ENCODE peak calls at places on chromosomes 4 and X, in six cellular contexts. C is transverse colon, W is sigmoid colon, T is tibial nerve, D is left ventricle myocardium inferior, K is testis. M is an unnamed sample.

GRCh38 chr4:69910016-69910782 is 20.7 kb upstream of the CSN1S1 start:
- DNase-seq in W (no peak), D (no peak), K (no peak), C (no peak), T (no peak), M (no peak)

GRCh38 chr4:127501103-127501502 is 131.7 kb upstream of the INTU start:
- DNase-seq in D (no peak), W (no peak), K (no peak), T (no peak), C (no peak), M (no peak)

GRCh38 chrX:38050806-38051205 is 44.5 kb downstream of the SYTL5 start:
- DNase-seq in W (no peak), D (no peak), K (no peak), C (no peak), T (no peak), M (no peak)

GRCh38 chr4:163492951-163493504 is 1.5 kb upstream of the TMA16 start:
- DNase-seq in K (no peak), T (no peak), W (no peak), C (no peak), D (no peak), M (no peak)

GRCh38 chrX:47650164-47651042 is at the start of gene ELK1:
- DNase-seq in K (peak; percentile 98), T (peak; percentile 89), D (peak; percentile 94), C (peak; percentile 94), W (peak; percentile 99), M (peak; percentile 97)

GRCh38 chrX:66889418-66889817 is 250.5 kb upstream of the EDA2R start:
- DNase-seq in T (no peak), C (no peak), W (no peak), D (no peak), K (no peak), M (no peak)

GRCh38 chr4:66943117-66943516 is 602.2 kb downstream of the CENPC start:
- DNase-seq in D (no peak), W (no peak), T (no peak), C (no peak), K (no peak), M (no peak)

GRCh38 chr4:80138556-80139538 is 58.5 kb upstream of the PRDM8 start:
- DNase-seq in K (no peak), T (no peak), D (no peak), W (no peak), C (peak; percentile 8), M (no peak)

GRCh38 chrX:53279296-53280237 is 1.8 kb downstream of the IQSEC2 start:
- DNase-seq in W (peak; percentile 46), K (no peak), D (no peak), T (no peak), C (peak; percentile 33), M (no peak)

GRCh38 chr4:132063829-132064228 is 1085.3 kb upstream of the PCDH10 start:
- DNase-seq in W (no peak), C (no peak), D (no peak), T (no peak), K (no peak), M (no peak)

GRCh38 chr4:79467246-79467932 is 59.4 kb upstream of the GK2 start:
- DNase-seq in C (no peak), K (no peak), W (no peak), D (no peak), T (no peak), M (no peak)

GRCh38 chr4:101114936-101115372 is 232.4 kb downstream of the PPP3CA start:
- DNase-seq in C (no peak), D (no peak), W (no peak), T (no peak), K (peak; percentile 65), M (no peak)

GRCh38 chr4:26484032-26484515 is 6.2 kb downstream of the CCKAR start:
- DNase-seq in K (no peak), C (no peak), W (peak; percentile 72), T (no peak), D (no peak), M (no peak)

GRCh38 chr4:98101988-98102387 is 41.3 kb downstream of the STPG2 start:
- DNase-seq in W (no peak), C (no peak), K (no peak), T (no peak), D (no peak), M (no peak)

DNA sequence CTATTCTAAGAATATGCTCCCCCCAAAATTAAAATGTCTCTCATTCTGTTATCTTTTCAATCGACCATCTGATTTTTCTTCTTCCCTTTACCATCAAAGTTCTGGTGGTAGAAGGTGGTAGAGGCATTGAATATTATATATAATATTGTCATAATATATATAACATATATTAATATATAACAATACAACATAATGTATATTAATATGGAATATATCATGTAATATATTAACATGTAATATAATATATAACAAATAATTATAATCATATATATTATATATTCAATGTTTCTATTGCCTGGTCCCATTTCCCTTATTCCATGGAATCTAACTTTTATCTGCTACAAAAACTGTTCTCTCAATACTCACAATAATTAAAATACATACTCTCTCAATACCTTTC is 40.6 kb downstream of the STPG2 start:
- DNase-seq in C (no peak), T (no peak), D (no peak), K (no peak), W (no peak), M (no peak)
- H3K4me1 ChIP-seq in C (no peaks in the 10 kb centered on the region), T (no peaks in the 10 kb centered on the region), D (no peaks in the 10 kb centered on the region), K (no peaks in the 10 kb centered on the region), W (peaks cover 1% of the 10 kb centered on the region), M (no peaks in the 10 kb centered on the region)

DNA sequence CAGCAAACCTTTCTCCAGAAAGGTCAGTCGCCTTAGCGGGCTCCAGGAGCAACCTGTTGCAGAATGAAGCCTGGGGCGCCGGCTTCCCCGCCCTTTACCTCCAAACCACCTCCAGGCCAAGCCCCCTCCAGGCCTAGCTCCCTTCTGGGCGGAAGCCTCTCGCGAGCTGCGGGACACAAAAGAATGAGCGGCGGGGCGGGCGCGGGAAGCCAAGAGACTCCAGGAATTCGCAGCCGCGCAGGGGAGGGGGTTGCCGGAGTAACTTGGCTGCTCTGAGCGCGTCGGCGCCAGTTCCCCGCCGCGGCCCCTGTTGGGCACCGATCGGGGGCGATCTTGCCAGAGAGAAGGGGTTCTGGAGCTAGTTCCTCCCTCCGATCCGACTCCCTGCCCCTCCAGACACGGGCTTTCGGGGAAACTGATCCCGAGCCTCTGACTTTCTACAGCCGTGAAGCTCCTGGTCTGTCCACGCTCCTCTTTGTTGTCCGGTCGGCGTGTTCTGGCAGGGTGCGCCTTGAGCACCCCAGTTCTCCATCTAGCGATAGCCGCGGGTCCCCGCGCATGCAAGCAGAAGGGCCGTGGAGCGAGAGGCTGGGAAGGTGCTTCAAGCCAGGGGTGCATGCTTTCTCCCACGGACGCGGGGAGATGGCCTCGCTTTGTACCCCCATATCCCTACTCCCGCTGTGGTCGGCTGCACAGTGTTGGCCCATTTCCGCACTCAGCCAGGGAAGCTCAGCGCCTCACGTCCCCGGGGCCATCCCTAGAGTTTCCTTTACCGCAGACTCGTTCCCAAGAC is 1.2 kb downstream of the PROM1 start:
- DNase-seq in T (no peak), D (no peak), W (no peak), K (no peak), C (peak; percentile 54), M (peak; percentile 50)
- TF ChIP-seq CTCF in T (no peak), D (no peak), W (no peak), K (no peak), C (no peak), M (no peak)

GRCh38 chr4:85427123-85427522 is 47.8 kb upstream of the ARHGAP24 start:
- DNase-seq in D (no peak), W (no peak), K (no peak), C (no peak), T (no peak), M (no peak)

GRCh38 chr4:85431881-85432280 is 43.1 kb upstream of the ARHGAP24 start:
- DNase-seq in K (no peak), C (no peak), T (no peak), W (no peak), D (no peak), M (no peak)

GRCh38 chr4:85430226-85430625 is 44.7 kb upstream of the ARHGAP24 start:
- DNase-seq in C (no peak), D (no peak), T (no peak), W (no peak), K (no peak), M (no peak)

GRCh38 chr4:85430697-85431096 is 44.3 kb upstream of the ARHGAP24 start:
- DNase-seq in C (no peak), D (no peak), W (no peak), T (no peak), K (no peak), M (no peak)

DNA sequence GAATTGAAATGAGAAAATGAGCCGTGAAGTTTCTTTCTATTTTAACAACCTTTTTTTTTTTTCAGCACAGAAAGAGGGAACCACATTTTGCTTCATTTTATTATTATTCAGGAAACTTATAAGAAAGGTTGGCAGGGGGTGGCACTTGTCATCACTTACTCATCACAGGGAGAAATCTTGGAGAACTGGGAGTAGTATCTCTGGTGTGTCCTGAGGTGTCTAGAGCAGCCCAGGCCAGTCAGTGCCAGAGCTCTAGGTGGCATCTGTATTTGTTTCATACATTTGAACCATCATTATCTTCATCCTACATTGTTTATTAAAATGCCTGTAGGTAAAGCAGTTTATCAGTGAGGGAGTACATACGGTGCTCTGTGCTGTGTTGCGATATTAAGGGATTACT is 43.8 kb upstream of the ARHGAP24 start:
- DNase-seq in W (no peak), T (no peak), D (no peak), C (no peak), K (no peak), M (no peak)
- H3K27ac ChIP-seq in W (no peak overlapping the region), T (no peak overlapping the region), D (no peak overlapping the region), C (no peak overlapping the region), K (no peak overlapping the region), M (no peak overlapping the region)

DNA sequence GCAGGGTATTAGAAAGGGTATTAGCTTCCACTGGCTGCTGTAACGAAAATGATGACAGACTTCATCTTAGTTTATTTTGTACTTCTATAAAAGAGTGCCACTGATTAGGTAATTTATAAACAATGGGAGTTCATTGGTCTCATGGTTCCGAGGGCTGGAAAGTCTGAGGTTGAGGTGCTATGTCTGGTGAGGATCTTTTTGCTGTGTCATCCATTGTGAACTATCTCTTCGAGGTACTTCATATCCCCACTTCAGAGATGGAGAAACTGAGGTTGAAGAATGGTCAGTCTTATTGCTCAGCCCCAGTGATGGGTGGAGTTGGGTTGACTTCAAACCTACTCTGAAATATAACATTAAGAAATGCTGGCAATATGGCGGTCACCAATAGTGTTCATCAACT is 53.7 kb upstream of the SHOX start:
- DNase-seq in C (no peak), W (no peak), T (no peak), D (no peak), K (no peak), M (no peak)
- H3K4me1 ChIP-seq in C (no peaks in the 10 kb centered on the region), W (no peaks in the 10 kb centered on the region), T (no peaks in the 10 kb centered on the region), D (no peaks in the 10 kb centered on the region), K (no peaks in the 10 kb centered on the region), M (no peaks in the 10 kb centered on the region)

DNA sequence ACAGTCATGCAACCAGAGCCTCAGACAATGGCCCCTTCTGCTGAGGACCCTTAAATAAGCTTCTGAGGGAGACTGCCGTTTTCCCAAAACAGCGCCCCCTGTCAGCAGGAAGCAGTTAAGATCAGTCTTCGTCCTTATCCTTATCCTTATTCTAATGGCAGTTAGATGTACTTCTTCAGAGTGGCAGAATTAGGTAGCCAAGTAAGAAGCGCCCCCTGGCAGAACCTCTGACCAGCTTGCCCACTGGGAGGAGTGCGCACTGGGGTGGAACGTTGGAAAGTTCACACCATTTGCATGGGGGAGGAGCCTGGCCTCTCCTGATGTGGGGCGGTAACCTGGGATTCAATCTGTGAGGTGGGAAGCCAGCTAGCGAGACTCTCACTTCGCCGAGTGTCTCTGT is 133.6 kb upstream of the QRFPR start:
- DNase-seq in W (no peak), C (no peak), D (no peak), T (no peak), K (peak; percentile 18), M (no peak)
- TF ChIP-seq CTCF in W (no peak), C (no peak), D (no peak), T (no peak), K (no peak), M (no peak)

M was measured in body of pancreas.